ENCODE peak calls at places on chromosomes 4 and X, in four cellular contexts. One of them, this sample, is unnamed.

GRCh38 chr4:10114607-10115006 is 2.0 kb downstream of the WDR1 start:
- DNase-seq in body of pancreas: no peak
- DNase-seq in foreskin fibroblast: no peak
- DNase-seq in spleen: no peak
- DNase-seq in this sample: no peak

GRCh38 chr4:4383085-4383484 is 3.8 kb upstream of the NSG1 start:
- DNase-seq in body of pancreas: no peak
- DNase-seq in foreskin fibroblast: no peak
- DNase-seq in spleen: no peak
- DNase-seq in this sample: peak

GRCh38 chr4:94325835-94326234 is 16.8 kb downstream of the HPGDS start:
- DNase-seq in foreskin fibroblast: no peak
- DNase-seq in body of pancreas: no peak
- DNase-seq in spleen: no peak
- DNase-seq in this sample: no peak

GRCh38 chr4:98867648-98868047 is 61.3 kb downstream of the EIF4E start:
- DNase-seq in spleen: no peak
- DNase-seq in body of pancreas: no peak
- DNase-seq in foreskin fibroblast: no peak
- DNase-seq in this sample: no peak

GRCh38 chrX:8237718-8238117 is 66.7 kb upstream of the VCX2 start:
- DNase-seq in foreskin fibroblast: no peak
- DNase-seq in body of pancreas: no peak
- DNase-seq in spleen: no peak
- DNase-seq in this sample: no peak

GRCh38 chr4:17597517-17597916 is 16.9 kb upstream of the MED28 start:
- DNase-seq in body of pancreas: no peak
- DNase-seq in foreskin fibroblast: no peak
- DNase-seq in spleen: no peak
- DNase-seq in this sample: no peak

GRCh38 chr4:185237185-185237584 is 27.8 kb downstream of the SNX25 start:
- DNase-seq in body of pancreas: no peak
- DNase-seq in foreskin fibroblast: no peak
- DNase-seq in spleen: no peak
- DNase-seq in this sample: no peak

GRCh38 chr4:19999331-19999730 is 252.4 kb upstream of the SLIT2 start:
- DNase-seq in spleen: no peak
- DNase-seq in body of pancreas: no peak
- DNase-seq in foreskin fibroblast: no peak
- DNase-seq in this sample: no peak

GRCh38 chrX:13717697-13718483 is 16.5 kb downstream of the TRAPPC2 start:
- DNase-seq in body of pancreas: no peak
- DNase-seq in spleen: no peak
- DNase-seq in foreskin fibroblast: peak
- DNase-seq in this sample: peak

GRCh38 chr4:99102634-99103033 is 14.0 kb upstream of the ADH5 start:
- DNase-seq in spleen: no peak
- DNase-seq in foreskin fibroblast: no peak
- DNase-seq in body of pancreas: no peak
- DNase-seq in this sample: no peak

GRCh38 chrX:35890699-35891098 is 28.8 kb upstream of the CFAP47 start:
- DNase-seq in foreskin fibroblast: no peak
- DNase-seq in spleen: no peak
- DNase-seq in body of pancreas: peak
- DNase-seq in this sample: no peak

GRCh38 chrX:101219840-101220191 is 230 bp downstream of the DRP2 start:
- DNase-seq in spleen: no peak
- DNase-seq in body of pancreas: no peak
- DNase-seq in foreskin fibroblast: no peak
- DNase-seq in this sample: no peak

GRCh38 chr4:100366213-100366612 is 151.6 kb downstream of the EMCN start:
- DNase-seq in foreskin fibroblast: no peak
- DNase-seq in body of pancreas: no peak
- DNase-seq in spleen: no peak
- DNase-seq in this sample: no peak

GRCh38 chr4:185128272-185129119 is 14.6 kb upstream of the SLC25A4 start:
- DNase-seq in spleen: no peak
- DNase-seq in foreskin fibroblast: no peak
- DNase-seq in body of pancreas: peak
- DNase-seq in this sample: no peak

GRCh38 chr4:169604131-169604900 is 8.1 kb downstream of the NEK1 start:
- DNase-seq in foreskin fibroblast: peak
- DNase-seq in body of pancreas: no peak
- DNase-seq in spleen: no peak
- DNase-seq in this sample: no peak

GRCh38 chr4:3291411-3291968 is 1.3 kb upstream of the RGS12 start:
- DNase-seq in body of pancreas: peak
- DNase-seq in foreskin fibroblast: no peak
- DNase-seq in spleen: no peak
- DNase-seq in this sample: no peak

GRCh38 chr4:33850503-33850902 is 2393.8 kb downstream of the ARAP2 start:
- DNase-seq in spleen: no peak
- DNase-seq in body of pancreas: no peak
- DNase-seq in foreskin fibroblast: peak
- DNase-seq in this sample: no peak

GRCh38 chr4:104351696-104352095 is 143.0 kb downstream of the CXXC4 start:
- DNase-seq in foreskin fibroblast: no peak
- DNase-seq in body of pancreas: no peak
- DNase-seq in spleen: no peak
- DNase-seq in this sample: no peak

GRCh38 chr4:95528388-95528787 is 20.4 kb downstream of the UNC5C start:
- DNase-seq in foreskin fibroblast: no peak
- DNase-seq in spleen: no peak
- DNase-seq in body of pancreas: no peak
- DNase-seq in this sample: no peak

GRCh38 chrX:11750051-11750450 is 8.0 kb upstream of the MSL3 start:
- DNase-seq in foreskin fibroblast: no peak
- DNase-seq in body of pancreas: no peak
- DNase-seq in spleen: no peak
- DNase-seq in this sample: no peak

GRCh38 chr4:70522626-70523025 is 4.3 kb downstream of the AMTN start:
- DNase-seq in body of pancreas: no peak
- DNase-seq in spleen: no peak
- DNase-seq in foreskin fibroblast: no peak
- DNase-seq in this sample: no peak

GRCh38 chr4:177448850-177449249 is 6.6 kb upstream of the AGA start:
- DNase-seq in body of pancreas: no peak
- DNase-seq in foreskin fibroblast: peak
- DNase-seq in spleen: no peak
- DNase-seq in this sample: no peak

GRCh38 chr4:108624263-108625056 is 4.1 kb downstream of the RPL34 start:
- DNase-seq in foreskin fibroblast: no peak
- DNase-seq in spleen: no peak
- DNase-seq in body of pancreas: no peak
- DNase-seq in this sample: no peak

GRCh38 chrX:68719904-68720614 is 72.6 kb downstream of the STARD8 start:
- DNase-seq in foreskin fibroblast: no peak
- DNase-seq in spleen: peak
- DNase-seq in body of pancreas: peak
- DNase-seq in this sample: peak
- TF ChIP-seq CTCF in foreskin fibroblast: peak
- TF ChIP-seq CTCF in spleen: no peak
- TF ChIP-seq CTCF in body of pancreas: no peak
- TF ChIP-seq CTCF in this sample: no peak

DNA sequence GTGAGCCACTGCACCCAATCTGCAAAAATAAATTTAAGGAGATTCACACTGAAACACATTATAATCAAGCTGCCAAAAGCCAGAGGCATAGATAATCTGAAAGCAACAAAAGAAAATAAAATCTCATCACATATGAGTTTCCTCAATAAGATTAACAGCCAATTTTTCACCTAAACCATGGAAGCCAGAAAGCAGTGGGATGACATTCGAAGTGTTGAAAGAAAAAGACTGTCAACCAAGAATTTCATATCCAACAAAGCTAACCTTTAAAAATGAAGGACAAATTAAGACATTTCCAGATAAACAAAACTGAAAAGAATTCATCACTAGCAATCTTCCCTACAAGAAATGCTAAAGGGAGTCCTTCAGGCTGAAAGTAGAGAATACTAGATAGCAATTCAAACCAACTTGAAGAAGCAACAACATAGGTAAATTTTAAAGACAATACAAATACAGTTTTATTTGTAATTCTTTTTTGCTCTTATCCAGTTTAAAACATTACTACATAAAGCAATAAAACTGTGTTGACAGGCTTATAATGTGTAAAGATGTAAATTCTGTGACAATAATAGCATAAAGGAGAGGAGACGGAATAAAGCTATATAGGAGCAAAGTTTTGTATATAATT is 23.1 kb upstream of the KLHL8 start:
- DNase-seq in spleen: no peak
- DNase-seq in body of pancreas: no peak
- DNase-seq in foreskin fibroblast: no peak
- DNase-seq in this sample: no peak
- TF ChIP-seq CTCF in spleen: no peak
- TF ChIP-seq CTCF in body of pancreas: no peak
- TF ChIP-seq CTCF in foreskin fibroblast: no peak
- TF ChIP-seq CTCF in this sample: no peak

GRCh38 chr4:36427696-36428095 is 146.3 kb downstream of the DTHD1 start:
- DNase-seq in foreskin fibroblast: no peak
- DNase-seq in body of pancreas: no peak
- DNase-seq in spleen: no peak
- DNase-seq in this sample: peak

GRCh38 chr4:36426741-36427140 is 145.3 kb downstream of the DTHD1 start:
- DNase-seq in foreskin fibroblast: no peak
- DNase-seq in body of pancreas: no peak
- DNase-seq in spleen: no peak
- DNase-seq in this sample: no peak

GRCh38 chr4:36420111-36420679 is 138.8 kb downstream of the DTHD1 start:
- DNase-seq in spleen: no peak
- DNase-seq in foreskin fibroblast: no peak
- DNase-seq in body of pancreas: no peak
- DNase-seq in this sample: no peak

GRCh38 chr4:36422582-36422981 is 141.2 kb downstream of the DTHD1 start:
- DNase-seq in spleen: no peak
- DNase-seq in foreskin fibroblast: no peak
- DNase-seq in body of pancreas: no peak
- DNase-seq in this sample: no peak
- TF ChIP-seq CTCF in spleen: no peak
- TF ChIP-seq CTCF in foreskin fibroblast: no peak
- TF ChIP-seq CTCF in body of pancreas: no peak
- TF ChIP-seq CTCF in this sample: no peak

DNA sequence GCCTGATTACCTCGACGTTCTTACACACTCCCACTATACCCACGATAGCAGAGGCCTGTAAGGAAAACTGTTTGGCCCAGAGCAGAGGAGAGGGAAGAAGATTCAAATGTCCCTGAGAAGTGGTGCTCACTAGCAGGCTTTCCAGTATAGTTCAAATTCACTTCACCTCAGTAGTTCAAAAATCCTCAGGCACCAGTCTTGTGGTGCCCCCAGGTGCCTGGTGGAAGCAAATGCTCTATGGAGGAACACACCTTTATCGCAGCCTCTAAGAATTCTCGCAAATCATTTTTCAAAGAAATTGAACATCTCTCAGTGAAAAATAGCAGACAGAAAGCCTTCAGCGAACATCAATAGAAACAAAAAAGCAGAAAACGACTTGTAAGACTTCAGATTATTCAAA is 12.2 kb upstream of the MTMR1 start:
- DNase-seq in foreskin fibroblast: no peak
- DNase-seq in spleen: no peak
- DNase-seq in body of pancreas: peak
- DNase-seq in this sample: no peak
- TF ChIP-seq CTCF in foreskin fibroblast: peak
- TF ChIP-seq CTCF in spleen: no peak
- TF ChIP-seq CTCF in body of pancreas: peak
- TF ChIP-seq CTCF in this sample: no peak

GRCh38 chrX:56462389-56462788 is 101.0 kb upstream of the UBQLN2 start:
- DNase-seq in spleen: no peak
- DNase-seq in foreskin fibroblast: no peak
- DNase-seq in body of pancreas: no peak
- DNase-seq in this sample: no peak
- TF ChIP-seq CTCF in spleen: no peak
- TF ChIP-seq CTCF in foreskin fibroblast: no peak
- TF ChIP-seq CTCF in body of pancreas: peak
- TF ChIP-seq CTCF in this sample: no peak

GRCh38 chrX:150536455-150537116 is 31.8 kb upstream of the MTM1 start:
- DNase-seq in body of pancreas: no peak
- DNase-seq in foreskin fibroblast: no peak
- DNase-seq in spleen: no peak
- DNase-seq in this sample: no peak
- TF ChIP-seq CTCF in body of pancreas: peak
- TF ChIP-seq CTCF in foreskin fibroblast: no peak
- TF ChIP-seq CTCF in spleen: no peak
- TF ChIP-seq CTCF in this sample: no peak

This sample was measured in sigmoid colon.